ENCODE peak calls at places on chromosome 20, in six cellular contexts. B, U, N, W, Y and Q are unnamed samples.

GRCh38 chr20:20276806-20277530 is 90.9 kb upstream of the INSM1 start:
- DNase-seq in B (peak; percentile 12), U (no peak), N (no peak), W (no peak), Y (no peak), Q (no peak)

GRCh38 chr20:1415667-1416468 is 23.0 kb upstream of the FKBP1A start:
- DNase-seq in B (no peak), U (no peak), N (peak; percentile 97), W (peak; percentile 68), Y (peak; percentile 88), Q (peak; percentile 93)

GRCh38 chr20:47113362-47114118 is 218.9 kb downstream of the EYA2 start:
- DNase-seq in B (no peak), U (no peak), N (no peak), W (no peak), Y (peak; percentile 33), Q (peak; percentile 46)

GRCh38 chr20:17809714-17810631 is 110.2 kb downstream of the BANF2 start:
- DNase-seq in B (no peak), U (no peak), N (no peak), W (no peak), Y (no peak), Q (peak; percentile 69)

GRCh38 chr20:46954490-46955038 is 59.9 kb downstream of the EYA2 start:
- DNase-seq in B (no peak), U (no peak), N (peak; percentile 86), W (no peak), Y (peak; percentile 95), Q (peak; percentile 99)

GRCh38 chr20:63151554-63152321 is 64.2 kb downstream of the YTHDF1 start:
- DNase-seq in B (no peak), U (peak; percentile 54), N (no peak), W (no peak), Y (peak; percentile 18), Q (no peak)

GRCh38 chr20:37486186-37486999 is 34.7 kb upstream of the NNAT start:
- DNase-seq in B (no peak), U (no peak), N (no peak), W (peak; percentile 32), Y (no peak), Q (no peak)

GRCh38 chr20:6026051-6026450 is 27.8 kb downstream of the LRRN4 start:
- DNase-seq in B (no peak), U (no peak), N (no peak), W (no peak), Y (peak; percentile 77), Q (peak; percentile 46)

GRCh38 chr20:33602826-33603590 is 59.1 kb upstream of the C20orf144 start:
- DNase-seq in B (no peak), U (no peak), N (no peak), W (no peak), Y (peak; percentile 36), Q (no peak)

GRCh38 chr20:44780226-44780625 is 30.1 kb downstream of the RIMS4 start:
- DNase-seq in B (peak; percentile 83), U (no peak), N (peak; percentile 28), W (peak; percentile 76), Y (peak; percentile 71), Q (peak; percentile 43)

GRCh38 chr20:24478584-24478983 is 9.2 kb downstream of the SYNDIG1 start:
- DNase-seq in B (peak; percentile 42), U (no peak), N (no peak), W (no peak), Y (no peak), Q (no peak)

GRCh38 chr20:38421915-38422314 is 13.2 kb downstream of the SNHG17 start:
- DNase-seq in B (no peak), U (no peak), N (no peak), W (peak; percentile 7), Y (no peak), Q (no peak)

GRCh38 chr20:53598140-53599038 is 4.8 kb upstream of the ZNF217 start:
- DNase-seq in B (no peak), U (no peak), N (no peak), W (peak; percentile 36), Y (no peak), Q (no peak)

GRCh38 chr20:5696011-5696559 is 54.1 kb upstream of the SHLD1 start:
- DNase-seq in B (no peak), U (peak; percentile 64), N (peak; percentile 52), W (no peak), Y (peak; percentile 83), Q (peak; percentile 53)

GRCh38 chr20:34415079-34415478 is 52.0 kb downstream of the ITCH start:
- DNase-seq in B (no peak), U (no peak), N (no peak), W (no peak), Y (no peak), Q (no peak)

GRCh38 chr20:6708010-6708409 is 59.5 kb upstream of the BMP2 start:
- DNase-seq in B (no peak), U (peak; percentile 55), N (no peak), W (peak; percentile 92), Y (peak; percentile 86), Q (peak; percentile 42)

GRCh38 chr20:45459606-45460005 is 9.9 kb upstream of the WFDC2 start:
- DNase-seq in B (no peak), U (no peak), N (peak; percentile 33), W (no peak), Y (peak; percentile 18), Q (peak; percentile 8)

GRCh38 chr20:62511300-62511914 is 35.6 kb upstream of the GATA5 start:
- DNase-seq in B (no peak), U (peak; percentile 91), N (no peak), W (no peak), Y (no peak), Q (no peak)

GRCh38 chr20:5974531-5974930 is 24.1 kb downstream of the MCM8 start:
- DNase-seq in B (no peak), U (no peak), N (no peak), W (no peak), Y (no peak), Q (peak; percentile 5)

GRCh38 chr20:17620371-17621228 is 50.7 kb downstream of the DSTN start:
- DNase-seq in B (no peak), U (peak; percentile 48), N (no peak), W (peak; percentile 30), Y (no peak), Q (no peak)

GRCh38 chr20:54097236-54097529 is 26.8 kb upstream of the BCAS1 start:
- DNase-seq in B (no peak), U (no peak), N (no peak), W (no peak), Y (no peak), Q (no peak)

GRCh38 chr20:63326314-63327228 is 33.6 kb downstream of the COL20A1 start:
- DNase-seq in B (no peak), U (peak; percentile 41), N (no peak), W (no peak), Y (no peak), Q (no peak)

GRCh38 chr20:30286157-30286556 is 971.3 kb upstream of the DEFB115 start:
- DNase-seq in B (peak; percentile 65), U (no peak), N (no peak), W (peak; percentile 77), Y (no peak), Q (no peak)
- H3K4me3 ChIP-seq in B (no peak overlapping the region), U (no peak overlapping the region), N (no peak overlapping the region), W (no peak overlapping the region), Y (no peak overlapping the region), Q (no peak overlapping the region)

DNA sequence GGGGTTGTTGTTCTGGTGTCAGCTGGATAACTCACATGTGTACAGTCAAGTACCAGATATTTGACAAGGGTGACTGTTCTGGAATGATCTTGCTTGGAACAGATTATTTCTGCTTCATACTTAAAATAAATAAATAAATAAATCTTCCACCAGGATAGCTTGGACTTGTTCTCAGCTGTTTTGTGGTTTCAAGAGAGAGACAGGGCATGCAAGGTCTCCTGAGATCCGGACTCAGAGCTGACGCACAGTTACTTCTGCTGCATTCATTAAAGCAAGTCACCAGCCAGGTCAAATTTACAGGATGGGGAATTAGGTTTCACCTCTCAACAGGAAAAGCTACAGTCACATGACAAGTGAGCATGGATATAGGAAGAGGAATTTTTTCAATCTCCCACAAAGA is 285.0 kb upstream of the SPTLC3 start:
- DNase-seq in B (no peak), U (no peak), N (no peak), W (no peak), Y (no peak), Q (no peak)
- H3K4me3 ChIP-seq in B (no peak overlapping the region), U (no peak overlapping the region), N (no peak overlapping the region), W (no peak overlapping the region), Y (no peak overlapping the region), Q (no peak overlapping the region)

GRCh38 chr20:23187759-23188158 is 101.6 kb upstream of the CD93 start:
- DNase-seq in B (no peak), U (peak; percentile 64), N (no peak), W (no peak), Y (no peak), Q (no peak)
- H3K4me3 ChIP-seq in B (no peak overlapping the region), U (no peak overlapping the region), N (no peak overlapping the region), W (no peak overlapping the region), Y (no peak overlapping the region), Q (no peak overlapping the region)

GRCh38 chr20:39571171-39571570 is 609.0 kb downstream of the DHX35 start:
- DNase-seq in B (no peak), U (no peak), N (no peak), W (no peak), Y (no peak), Q (no peak)
- H3K4me3 ChIP-seq in B (no peak overlapping the region), U (no peak overlapping the region), N (no peak overlapping the region), W (no peak overlapping the region), Y (no peak overlapping the region), Q (no peak overlapping the region)